ENCODE peak calls at places on chromosomes 16 and 17, in six cellular contexts. U is NCI-H1092, Z is COR-L47, B is neural progenitor cell, H is SW 1271, Q is NCI-H2081. X is an unnamed sample.

GRCh38 chr17:81000089-81000630 is 8.5 kb downstream of the CHMP6 start:
- DNase-seq in B (no peak), Q (no peak), H (no peak), Z (no peak), U (no peak), X (no peak)

GRCh38 chr16:69402448-69402847 is 16.6 kb upstream of the TERF2 start:
- DNase-seq in Q (no peak), U (no peak), B (no peak), Z (no peak), H (no peak), X (no peak)

GRCh38 chr17:4004517-4005295 is 40.5 kb upstream of the ATP2A3 start:
- DNase-seq in H (no peak), U (peak), Q (peak), Z (peak), B (peak), X (peak)

GRCh38 chr17:81517339-81518112 is 4.9 kb upstream of the ACTG1 start:
- DNase-seq in B (peak), Q (no peak), Z (no peak), H (no peak), U (no peak), X (no peak)

GRCh38 chr16:31073073-31073822 is 792 bp downstream of the ZNF668 start:
- DNase-seq in Q (peak), B (peak), Z (peak), U (peak), H (peak), X (peak)

GRCh38 chr17:78205124-78205775 is 8.8 kb upstream of the BIRC5 start:
- DNase-seq in H (no peak), U (no peak), Z (no peak), Q (no peak), B (no peak), X (no peak)

GRCh38 chr17:80214012-80214877 is 5.9 kb downstream of the SGSH start:
- DNase-seq in B (no peak), Z (no peak), H (no peak), Q (no peak), U (no peak), X (no peak)

GRCh38 chr17:81438024-81438664 is 42.9 kb downstream of the BAHCC1 start:
- DNase-seq in B (no peak), U (no peak), Z (no peak), Q (no peak), H (no peak), X (no peak)

GRCh38 chr17:83179811-83180210 is 100.4 kb downstream of the METRNL start:
- DNase-seq in H (no peak), U (no peak), Q (no peak), Z (no peak), B (no peak), X (no peak)

GRCh38 chr16:85027968-85028637 is 508 bp downstream of the KIAA0513 start:
- DNase-seq in U (no peak), H (no peak), B (peak), Q (no peak), Z (no peak), X (no peak)

GRCh38 chr17:73122953-73123605 is 30.6 kb upstream of the SLC39A11 start:
- DNase-seq in B (no peak), U (no peak), H (no peak), Q (no peak), Z (no peak), X (no peak)

GRCh38 chr17:64118452-64118979 is 11.4 kb downstream of the ERN1 start:
- DNase-seq in U (peak), B (no peak), Q (peak), Z (peak), H (no peak), X (no peak)

GRCh38 chr16:51949260-51949659 is 597.7 kb downstream of the TOX3 start:
- DNase-seq in H (no peak), U (no peak), B (no peak), Q (no peak), Z (no peak), X (no peak)

GRCh38 chr16:29701214-29701555 is 22.2 kb downstream of the QPRT start:
- DNase-seq in Z (no peak), H (no peak), Q (no peak), B (no peak), U (no peak), X (no peak)

GRCh38 chr17:10745231-10745630 is 15.4 kb upstream of the TMEM220 start:
- DNase-seq in Z (no peak), H (no peak), Q (no peak), U (no peak), B (no peak), X (no peak)

GRCh38 chr16:52547001-52547833 is at the start of gene TOX3:
- DNase-seq in Z (peak), B (peak), U (peak), Q (peak), H (no peak), X (no peak)

GRCh38 chr16:2924901-2925820 is 13.4 kb downstream of the FLYWCH1 start:
- DNase-seq in B (peak), Z (no peak), H (no peak), U (no peak), Q (no peak), X (no peak)

GRCh38 chr17:35046740-35047283 is 16.7 kb downstream of the RFFL start:
- DNase-seq in Q (no peak), Z (no peak), H (no peak), U (no peak), B (peak), X (peak)

GRCh38 chr17:20243524-20243923 is 223.8 kb downstream of the LGALS9B start:
- DNase-seq in Q (no peak), H (no peak), B (no peak), U (no peak), Z (no peak), X (no peak)

GRCh38 chr17:11336290-11336995 is 95.4 kb downstream of the SHISA6 start:
- DNase-seq in Q (no peak), Z (no peak), U (no peak), B (no peak), H (no peak), X (no peak)

GRCh38 chr16:25095636-25096035 is 15.9 kb upstream of the LCMT1 start:
- DNase-seq in Q (no peak), H (no peak), U (no peak), B (no peak), Z (no peak), X (no peak)

GRCh38 chr17:3715296-3715695 is 8.4 kb upstream of the HASPIN start:
- DNase-seq in B (no peak), Z (no peak), H (no peak), U (no peak), Q (no peak), X (no peak)

GRCh38 chr17:43021739-43022512 is at the start of gene VAT1:
- DNase-seq in U (peak), B (peak), Q (peak), H (peak), Z (peak), X (peak)

GRCh38 chr16:1674751-1675664 is 3.1 kb upstream of the JPT2 start:
- DNase-seq in Z (no peak), U (no peak), H (no peak), B (no peak), Q (no peak), X (no peak)

GRCh38 chr17:27049104-27049784 is 244.7 kb upstream of the WSB1 start:
- DNase-seq in U (no peak), H (no peak), Q (no peak), B (no peak), Z (no peak), X (no peak)